ENCODE peak calls at places on chromosomes 12 and 14, in ten cellular contexts. One of them, this sample, is unnamed.

GRCh38 chr14:61973981-61974380 is 211.8 kb downstream of the SNAPC1 start:
- DNase-seq in T-helper 2 cell: no peak
- DNase-seq in activated T-helper 1 cell treated with anti-CD3 and anti-CD28 coated beads, Interleukin-12 subunit alpha, Interleukin-12 subunit beta, Interleukin-2, Interleukin-4 antibody, amounts not matched to agents 30 ng/mL and 10 ng/mL and 1 ng/mL, durations not matched to agents 14 hours and 24 hours and 36 hours: no peak
- DNase-seq in Karpas-422: no peak
- DNase-seq in effector CD4-positive, alpha-beta T cell: no peak
- DNase-seq in sciatic nerve: no peak
- DNase-seq in mucosa of descending colon: no peak
- DNase-seq in NCI-H82: no peak
- DNase-seq in activated T-helper 2 cell treated with anti-CD3 and anti-CD28 coated beads, Interferon-gamma antibody, Interleukin-2, Interleukin-4, amounts not matched to agents 10 μg/mL and 5 μg/mL and 100 μg/mL, durations not matched to agents 14 hours and 24 hours and 36 hours: no peak
- DNase-seq in neural progenitor cell: no peak
- DNase-seq in this sample: no peak

GRCh38 chr14:101120636-101121398 is 217.3 kb upstream of the RTL1 start:
- DNase-seq in T-helper 2 cell: no peak
- DNase-seq in activated T-helper 1 cell treated with anti-CD3 and anti-CD28 coated beads, Interleukin-12 subunit alpha, Interleukin-12 subunit beta, Interleukin-2, Interleukin-4 antibody, amounts not matched to agents 30 ng/mL and 10 ng/mL and 1 ng/mL, durations not matched to agents 14 hours and 24 hours and 36 hours: no peak
- DNase-seq in Karpas-422: peak
- DNase-seq in effector CD4-positive, alpha-beta T cell: no peak
- DNase-seq in sciatic nerve: peak
- DNase-seq in mucosa of descending colon: peak
- DNase-seq in NCI-H82: no peak
- DNase-seq in activated T-helper 2 cell treated with anti-CD3 and anti-CD28 coated beads, Interferon-gamma antibody, Interleukin-2, Interleukin-4, amounts not matched to agents 10 μg/mL and 5 μg/mL and 100 μg/mL, durations not matched to agents 14 hours and 24 hours and 36 hours: peak
- DNase-seq in neural progenitor cell: no peak
- DNase-seq in this sample: peak

GRCh38 chr14:60680511-60680910 is 31.2 kb upstream of the SIX1 start:
- DNase-seq in T-helper 2 cell: no peak
- DNase-seq in activated T-helper 1 cell treated with anti-CD3 and anti-CD28 coated beads, Interleukin-12 subunit alpha, Interleukin-12 subunit beta, Interleukin-2, Interleukin-4 antibody, amounts not matched to agents 30 ng/mL and 10 ng/mL and 1 ng/mL, durations not matched to agents 14 hours and 24 hours and 36 hours: no peak
- DNase-seq in Karpas-422: no peak
- DNase-seq in effector CD4-positive, alpha-beta T cell: no peak
- DNase-seq in sciatic nerve: no peak
- DNase-seq in mucosa of descending colon: no peak
- DNase-seq in NCI-H82: no peak
- DNase-seq in activated T-helper 2 cell treated with anti-CD3 and anti-CD28 coated beads, Interferon-gamma antibody, Interleukin-2, Interleukin-4, amounts not matched to agents 10 μg/mL and 5 μg/mL and 100 μg/mL, durations not matched to agents 14 hours and 24 hours and 36 hours: no peak
- DNase-seq in neural progenitor cell: no peak
- DNase-seq in this sample: no peak

GRCh38 chr12:6819069-6820030 is 2.3 kb upstream of the GPR162 start:
- DNase-seq in T-helper 2 cell: no peak
- DNase-seq in activated T-helper 1 cell treated with anti-CD3 and anti-CD28 coated beads, Interleukin-12 subunit alpha, Interleukin-12 subunit beta, Interleukin-2, Interleukin-4 antibody, amounts not matched to agents 30 ng/mL and 10 ng/mL and 1 ng/mL, durations not matched to agents 14 hours and 24 hours and 36 hours: no peak
- DNase-seq in Karpas-422: no peak
- DNase-seq in effector CD4-positive, alpha-beta T cell: no peak
- DNase-seq in sciatic nerve: no peak
- DNase-seq in mucosa of descending colon: no peak
- DNase-seq in NCI-H82: no peak
- DNase-seq in activated T-helper 2 cell treated with anti-CD3 and anti-CD28 coated beads, Interferon-gamma antibody, Interleukin-2, Interleukin-4, amounts not matched to agents 10 μg/mL and 5 μg/mL and 100 μg/mL, durations not matched to agents 14 hours and 24 hours and 36 hours: no peak
- DNase-seq in neural progenitor cell: no peak
- DNase-seq in this sample: no peak

GRCh38 chr12:31603546-31604009 is 12.6 kb upstream of the DENND5B start:
- DNase-seq in T-helper 2 cell: no peak
- DNase-seq in activated T-helper 1 cell treated with anti-CD3 and anti-CD28 coated beads, Interleukin-12 subunit alpha, Interleukin-12 subunit beta, Interleukin-2, Interleukin-4 antibody, amounts not matched to agents 30 ng/mL and 10 ng/mL and 1 ng/mL, durations not matched to agents 14 hours and 24 hours and 36 hours: no peak
- DNase-seq in Karpas-422: peak
- DNase-seq in effector CD4-positive, alpha-beta T cell: no peak
- DNase-seq in sciatic nerve: no peak
- DNase-seq in mucosa of descending colon: no peak
- DNase-seq in NCI-H82: no peak
- DNase-seq in activated T-helper 2 cell treated with anti-CD3 and anti-CD28 coated beads, Interferon-gamma antibody, Interleukin-2, Interleukin-4, amounts not matched to agents 10 μg/mL and 5 μg/mL and 100 μg/mL, durations not matched to agents 14 hours and 24 hours and 36 hours: no peak
- DNase-seq in neural progenitor cell: no peak
- DNase-seq in this sample: no peak

GRCh38 chr14:68522510-68523325 is 270.1 kb downstream of the ZFP36L1 start:
- DNase-seq in T-helper 2 cell: no peak
- DNase-seq in activated T-helper 1 cell treated with anti-CD3 and anti-CD28 coated beads, Interleukin-12 subunit alpha, Interleukin-12 subunit beta, Interleukin-2, Interleukin-4 antibody, amounts not matched to agents 30 ng/mL and 10 ng/mL and 1 ng/mL, durations not matched to agents 14 hours and 24 hours and 36 hours: no peak
- DNase-seq in Karpas-422: no peak
- DNase-seq in effector CD4-positive, alpha-beta T cell: no peak
- DNase-seq in sciatic nerve: no peak
- DNase-seq in mucosa of descending colon: no peak
- DNase-seq in NCI-H82: no peak
- DNase-seq in activated T-helper 2 cell treated with anti-CD3 and anti-CD28 coated beads, Interferon-gamma antibody, Interleukin-2, Interleukin-4, amounts not matched to agents 10 μg/mL and 5 μg/mL and 100 μg/mL, durations not matched to agents 14 hours and 24 hours and 36 hours: no peak
- DNase-seq in neural progenitor cell: peak
- DNase-seq in this sample: no peak

GRCh38 chr12:51906452-51907082 is 737 bp upstream of the ACVRL1 start:
- DNase-seq in T-helper 2 cell: no peak
- DNase-seq in activated T-helper 1 cell treated with anti-CD3 and anti-CD28 coated beads, Interleukin-12 subunit alpha, Interleukin-12 subunit beta, Interleukin-2, Interleukin-4 antibody, amounts not matched to agents 30 ng/mL and 10 ng/mL and 1 ng/mL, durations not matched to agents 14 hours and 24 hours and 36 hours: no peak
- DNase-seq in Karpas-422: no peak
- DNase-seq in effector CD4-positive, alpha-beta T cell: no peak
- DNase-seq in sciatic nerve: peak
- DNase-seq in mucosa of descending colon: no peak
- DNase-seq in NCI-H82: no peak
- DNase-seq in activated T-helper 2 cell treated with anti-CD3 and anti-CD28 coated beads, Interferon-gamma antibody, Interleukin-2, Interleukin-4, amounts not matched to agents 10 μg/mL and 5 μg/mL and 100 μg/mL, durations not matched to agents 14 hours and 24 hours and 36 hours: no peak
- DNase-seq in neural progenitor cell: no peak
- DNase-seq in this sample: no peak

GRCh38 chr14:89040438-89041244 is 216.2 kb downstream of the TTC8 start:
- DNase-seq in T-helper 2 cell: peak
- DNase-seq in activated T-helper 1 cell treated with anti-CD3 and anti-CD28 coated beads, Interleukin-12 subunit alpha, Interleukin-12 subunit beta, Interleukin-2, Interleukin-4 antibody, amounts not matched to agents 30 ng/mL and 10 ng/mL and 1 ng/mL, durations not matched to agents 14 hours and 24 hours and 36 hours: peak
- DNase-seq in Karpas-422: peak
- DNase-seq in effector CD4-positive, alpha-beta T cell: peak
- DNase-seq in sciatic nerve: peak
- DNase-seq in mucosa of descending colon: peak
- DNase-seq in NCI-H82: peak
- DNase-seq in activated T-helper 2 cell treated with anti-CD3 and anti-CD28 coated beads, Interferon-gamma antibody, Interleukin-2, Interleukin-4, amounts not matched to agents 10 μg/mL and 5 μg/mL and 100 μg/mL, durations not matched to agents 14 hours and 24 hours and 36 hours: peak
- DNase-seq in neural progenitor cell: peak
- DNase-seq in this sample: peak

GRCh38 chr12:129641916-129642315 is 261.9 kb downstream of the TMEM132D start:
- DNase-seq in T-helper 2 cell: no peak
- DNase-seq in activated T-helper 1 cell treated with anti-CD3 and anti-CD28 coated beads, Interleukin-12 subunit alpha, Interleukin-12 subunit beta, Interleukin-2, Interleukin-4 antibody, amounts not matched to agents 30 ng/mL and 10 ng/mL and 1 ng/mL, durations not matched to agents 14 hours and 24 hours and 36 hours: no peak
- DNase-seq in Karpas-422: no peak
- DNase-seq in effector CD4-positive, alpha-beta T cell: no peak
- DNase-seq in sciatic nerve: no peak
- DNase-seq in mucosa of descending colon: no peak
- DNase-seq in NCI-H82: no peak
- DNase-seq in activated T-helper 2 cell treated with anti-CD3 and anti-CD28 coated beads, Interferon-gamma antibody, Interleukin-2, Interleukin-4, amounts not matched to agents 10 μg/mL and 5 μg/mL and 100 μg/mL, durations not matched to agents 14 hours and 24 hours and 36 hours: no peak
- DNase-seq in neural progenitor cell: no peak
- DNase-seq in this sample: no peak

GRCh38 chr14:22552001-22552826 is 36.8 kb downstream of the DAD1 start:
- DNase-seq in T-helper 2 cell: peak
- DNase-seq in activated T-helper 1 cell treated with anti-CD3 and anti-CD28 coated beads, Interleukin-12 subunit alpha, Interleukin-12 subunit beta, Interleukin-2, Interleukin-4 antibody, amounts not matched to agents 30 ng/mL and 10 ng/mL and 1 ng/mL, durations not matched to agents 14 hours and 24 hours and 36 hours: peak
- DNase-seq in Karpas-422: no peak
- DNase-seq in effector CD4-positive, alpha-beta T cell: no peak
- DNase-seq in sciatic nerve: no peak
- DNase-seq in mucosa of descending colon: no peak
- DNase-seq in NCI-H82: no peak
- DNase-seq in activated T-helper 2 cell treated with anti-CD3 and anti-CD28 coated beads, Interferon-gamma antibody, Interleukin-2, Interleukin-4, amounts not matched to agents 10 μg/mL and 5 μg/mL and 100 μg/mL, durations not matched to agents 14 hours and 24 hours and 36 hours: no peak
- DNase-seq in neural progenitor cell: no peak
- DNase-seq in this sample: no peak

GRCh38 chr14:56119221-56119967 is 1.2 kb downstream of the PELI2 start:
- DNase-seq in T-helper 2 cell: peak
- DNase-seq in activated T-helper 1 cell treated with anti-CD3 and anti-CD28 coated beads, Interleukin-12 subunit alpha, Interleukin-12 subunit beta, Interleukin-2, Interleukin-4 antibody, amounts not matched to agents 30 ng/mL and 10 ng/mL and 1 ng/mL, durations not matched to agents 14 hours and 24 hours and 36 hours: peak
- DNase-seq in Karpas-422: no peak
- DNase-seq in effector CD4-positive, alpha-beta T cell: no peak
- DNase-seq in sciatic nerve: peak
- DNase-seq in mucosa of descending colon: no peak
- DNase-seq in NCI-H82: peak
- DNase-seq in activated T-helper 2 cell treated with anti-CD3 and anti-CD28 coated beads, Interferon-gamma antibody, Interleukin-2, Interleukin-4, amounts not matched to agents 10 μg/mL and 5 μg/mL and 100 μg/mL, durations not matched to agents 14 hours and 24 hours and 36 hours: peak
- DNase-seq in neural progenitor cell: peak
- DNase-seq in this sample: peak